ENCODE peak calls at places on chromosomes 4 and X, in seven cellular contexts. R is upper lobe of left lung, S is foreskin fibroblast, H is neural progenitor cell, O is cardiac fibroblast, V is tibial artery, J is PC-3. I is an unnamed sample.

GRCh38 chrX:10021461-10022272 is 54.5 kb downstream of the CLDN34 start:
- DNase-seq in V (no peak), J (peak; percentile 36), O (no peak), H (no peak), S (no peak), R (no peak), I (no peak)

GRCh38 chr4:164926301-164926700 is 49.3 kb downstream of the APELA start:
- DNase-seq in O (no peak), J (peak; percentile 85), R (no peak), V (no peak), H (no peak), S (no peak), I (peak; percentile 61)

GRCh38 chr4:60682901-60683300 is 517.2 kb upstream of the ADGRL3 start:
- DNase-seq in H (no peak), R (no peak), S (peak; percentile 24), V (no peak), O (peak; percentile 84), J (peak; percentile 65), I (no peak)

GRCh38 chrX:84363674-84364073 is 138.6 kb downstream of the HDX start:
- DNase-seq in H (no peak), R (no peak), O (peak; percentile 6), J (no peak), S (no peak), V (no peak), I (no peak)

GRCh38 chrX:131729295-131729694 is 185.4 kb downstream of the OR13H1 start:
- DNase-seq in H (no peak), V (no peak), O (no peak), J (no peak), S (no peak), R (no peak), I (no peak)

GRCh38 chr4:81369898-81370297 is 101.8 kb downstream of the RASGEF1B start:
- DNase-seq in S (no peak), R (no peak), V (no peak), H (no peak), O (peak; percentile 12), J (peak; percentile 5), I (no peak)

GRCh38 chr4:73614468-73614867 is 5.8 kb downstream of the RASSF6 start:
- DNase-seq in R (no peak), V (no peak), J (peak; percentile 16), H (no peak), S (no peak), O (no peak), I (no peak)

GRCh38 chr4:79959652-79960051 is 113.4 kb downstream of the ANTXR2 start:
- DNase-seq in H (peak; percentile 53), R (no peak), O (no peak), V (no peak), S (no peak), J (no peak), I (no peak)

GRCh38 chrX:71998836-71999509 is 88.3 kb downstream of the NHSL2 start:
- DNase-seq in V (no peak), S (no peak), H (peak; percentile 49), R (no peak), J (peak; percentile 63), O (peak; percentile 39), I (peak; percentile 21)

GRCh38 chr4:87236851-87237250 is 16.4 kb upstream of the KLHL8 start:
- DNase-seq in V (no peak), O (no peak), J (no peak), H (no peak), R (no peak), S (no peak), I (no peak)

GRCh38 chr4:40763228-40763716 is 13.5 kb downstream of the NSUN7 start:
- DNase-seq in H (no peak), O (peak; percentile 52), S (no peak), J (no peak), R (no peak), V (no peak), I (no peak)

GRCh38 chr4:101232074-101232776 is 115.1 kb downstream of the PPP3CA start:
- DNase-seq in R (no peak), H (no peak), V (no peak), J (peak; percentile 67), O (peak; percentile 92), S (peak; percentile 61), I (peak; percentile 44)

GRCh38 chrX:7133036-7133412 is 14.5 kb upstream of the STS start:
- DNase-seq in J (no peak), O (peak; percentile 30), V (no peak), H (no peak), R (no peak), S (no peak), I (no peak)

GRCh38 chrX:26008042-26008441 is 130.1 kb upstream of the MAGEB18 start:
- DNase-seq in O (no peak), S (no peak), H (no peak), J (no peak), R (no peak), V (no peak), I (no peak)

GRCh38 chr4:106494066-106494465 is 125.5 kb upstream of the GIMD1 start:
- DNase-seq in V (no peak), R (no peak), H (no peak), J (peak; percentile 11), O (peak; percentile 71), S (peak; percentile 61), I (no peak)

GRCh38 chr4:119084503-119084902 is 51.1 kb upstream of the MYOZ2 start:
- DNase-seq in V (no peak), J (no peak), H (no peak), R (no peak), S (no peak), O (no peak), I (no peak)

GRCh38 chr4:7872264-7872771 is 67.3 kb downstream of the AFAP1 start:
- DNase-seq in S (peak; percentile 88), V (no peak), O (peak; percentile 84), H (no peak), J (peak; percentile 78), R (no peak), I (no peak)

GRCh38 chr4:157280673-157281072 is 60.1 kb downstream of the GRIA2 start:
- DNase-seq in H (no peak), V (no peak), R (no peak), O (no peak), S (no peak), J (peak; percentile 69), I (no peak)

GRCh38 chrX:1531106-1531890 is 5.7 kb downstream of the P2RY8 start:
- DNase-seq in V (peak; percentile 34), J (no peak), H (no peak), R (no peak), S (no peak), O (no peak), I (no peak)

GRCh38 chrX:68504237-68504636 is 5.4 kb downstream of the YIPF6 start:
- DNase-seq in H (no peak), V (no peak), O (peak; percentile 85), J (peak; percentile 75), S (peak; percentile 10), R (no peak), I (peak; percentile 58)

GRCh38 chr4:150828159-150828558 is 186.9 kb downstream of the LRBA start:
- DNase-seq in H (no peak), V (no peak), R (no peak), S (no peak), O (no peak), J (no peak), I (no peak)

GRCh38 chr4:2432991-2433530 is 14.3 kb downstream of the CFAP99 start:
- DNase-seq in R (peak; percentile 59), J (peak; percentile 32), V (peak; percentile 57), H (no peak), O (peak; percentile 51), S (peak; percentile 71), I (no peak)

GRCh38 chr4:26397086-26397485 is 76.3 kb downstream of the RBPJ start:
- DNase-seq in V (no peak), R (no peak), J (no peak), H (no peak), O (no peak), S (no peak), I (no peak)

GRCh38 chr4:82293304-82293703 is 80.5 kb downstream of the HNRNPD start:
- DNase-seq in H (no peak), R (no peak), J (no peak), S (no peak), O (no peak), V (no peak), I (no peak)

DNA sequence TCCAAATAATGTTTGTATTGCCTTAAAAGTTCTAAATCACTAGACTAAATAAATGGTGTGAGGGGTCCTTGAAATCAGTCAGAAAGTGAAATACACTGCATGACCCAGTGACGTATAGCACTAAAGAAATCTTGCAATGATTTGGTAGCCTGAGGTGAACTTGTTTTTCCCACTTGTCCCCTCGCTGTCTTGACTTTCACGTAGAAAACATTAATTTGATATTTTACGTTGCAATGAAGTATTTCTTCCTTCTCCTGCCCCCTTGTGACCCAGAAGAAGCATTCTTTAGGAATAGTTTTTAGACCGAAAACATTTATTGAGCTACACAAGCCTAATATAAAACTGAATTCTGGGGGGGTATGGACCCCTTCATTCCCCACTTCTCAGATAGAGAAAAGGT is 3.7 kb downstream of the KLB start:
- DNase-seq in V (no peak), S (no peak), H (no peak), J (peak; percentile 5), O (peak; percentile 36), R (no peak), I (no peak)
- TF ChIP-seq CTCF in V (peak; percentile 15), S (peak; percentile 23), H (peak; percentile 11), J (peak; percentile 31), O (peak; percentile 11), R (no peak), I (no peak)

GRCh38 chrX:70908541-70908940 is at the start of gene TEX11:
- DNase-seq in H (no peak), J (no peak), S (no peak), O (no peak), R (no peak), V (no peak), I (no peak)
- TF ChIP-seq CTCF in H (no peak), J (no peak), S (no peak), O (no peak), R (no peak), V (no peak), I (no peak)

GRCh38 chr4:143711543-143712159 is 11.2 kb upstream of the FREM3 start:
- DNase-seq in O (no peak), S (no peak), H (peak; percentile 38), V (no peak), R (no peak), J (no peak), I (no peak)
- TF ChIP-seq CTCF in O (no peak), S (no peak), H (peak; percentile 37), V (no peak), R (no peak), J (no peak), I (no peak)

DNA sequence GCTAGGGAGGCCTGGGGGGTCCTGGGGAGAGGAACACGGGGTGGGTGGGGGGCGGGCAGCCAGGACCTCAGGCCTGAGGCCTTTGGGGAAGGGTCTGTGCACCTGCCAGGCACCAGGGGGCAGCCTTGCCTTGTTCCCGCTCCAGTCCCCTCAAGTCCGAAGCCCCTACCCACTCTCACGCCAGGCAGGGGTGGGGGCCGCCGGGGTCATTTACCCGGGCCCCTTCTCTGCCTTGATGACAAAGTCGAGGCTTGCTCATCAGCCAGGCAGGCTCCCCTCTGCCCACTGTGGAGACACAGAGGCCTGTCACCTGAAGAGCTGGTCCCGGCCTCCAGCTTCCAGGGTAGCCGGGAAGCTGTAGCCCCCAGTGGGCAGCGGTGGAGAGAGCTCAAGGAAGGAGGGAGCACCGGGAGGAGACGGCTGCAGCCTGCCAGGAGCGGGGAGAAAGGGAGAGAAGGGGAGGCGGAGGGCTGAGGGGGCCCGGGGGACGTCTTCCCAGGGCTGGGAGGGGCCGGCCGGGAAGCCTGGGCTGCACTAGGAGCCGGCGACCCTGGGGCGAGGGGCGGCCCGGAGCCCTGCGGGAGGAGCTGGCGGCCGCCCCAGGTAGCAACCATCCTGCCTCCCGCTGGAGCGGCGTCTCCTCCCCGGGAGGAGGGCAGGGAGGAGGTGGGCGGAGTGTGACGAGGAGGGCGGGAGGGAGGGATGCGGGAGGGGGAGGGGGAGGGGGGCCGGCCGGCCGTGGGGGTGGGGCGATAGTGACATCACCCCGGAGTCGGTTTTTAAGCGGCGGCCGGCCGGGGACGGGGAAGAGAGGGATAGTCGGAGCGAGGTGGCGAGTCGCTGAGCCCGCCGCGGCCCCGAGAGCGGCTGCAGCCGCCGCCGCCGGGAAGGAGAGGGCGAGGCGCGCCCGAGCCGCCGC is at the start of gene SLC6A8:
- DNase-seq in H (peak; percentile 83), S (peak; percentile 50), J (peak; percentile 61), R (peak; percentile 90), O (peak; percentile 54), V (peak; percentile 86), I (peak; percentile 71)
- TF ChIP-seq CTCF in H (peak; percentile 51), S (no peak), J (peak; percentile 41), R (no peak), O (no peak), V (no peak), I (no peak)

I was measured in RWPE1.